ENCODE peak calls at places on chromosomes 11 and 22, in four cellular contexts. S is IMR-90, D is K562, A is GM12878. Z is an unnamed sample. For H3K36me3, the result is how much of the 10 kb centered on the place peaks cover.

GRCh38 chr11:6259638-6260019 is at the start of gene CCKBR:
- DNase-seq in D (no peak), A (no peak), S (no peak), Z (no peak)

GRCh38 chr11:128595221-128595620 is 7.9 kb upstream of the ETS1 start:
- DNase-seq in S (peak), A (no peak), D (no peak), Z (peak)

GRCh38 chr22:35838849-35839646 is 121.4 kb downstream of the APOL5 start:
- DNase-seq in A (no peak), D (no peak), S (peak), Z (peak)

GRCh38 chr22:27879923-27880322 is 39.1 kb downstream of the PITPNB start:
- DNase-seq in D (peak), S (peak), A (no peak), Z (peak)

GRCh38 chr11:1659478-1659877 is 29.9 kb downstream of the KRTAP5-5 start:
- DNase-seq in A (no peak), S (no peak), D (no peak), Z (no peak)

GRCh38 chr11:119691020-119691666 is 37.9 kb downstream of the NECTIN1 start:
- DNase-seq in D (peak), A (no peak), S (no peak), Z (no peak)

GRCh38 chr11:134359646-134360045 is 27.9 kb downstream of the GLB1L2 start:
- DNase-seq in S (no peak), D (no peak), A (no peak), Z (no peak)

GRCh38 chr22:25078591-25078990 is 121.1 kb upstream of the CRYBB3 start:
- DNase-seq in D (no peak), S (no peak), A (no peak), Z (no peak)

GRCh38 chr11:112525270-112525669 is 264.6 kb upstream of the PLET1 start:
- DNase-seq in A (no peak), S (no peak), D (no peak), Z (no peak)

GRCh38 chr11:102179366-102179765 is 69.1 kb downstream of the YAP1 start:
- DNase-seq in S (no peak), D (no peak), A (no peak), Z (no peak)

GRCh38 chr11:93194673-93195291 is 3.0 kb downstream of the SLC36A4 start:
- DNase-seq in A (no peak), D (no peak), S (no peak), Z (no peak)

GRCh38 chr22:29587938-29588699 is 7.2 kb upstream of the NIPSNAP1 start:
- DNase-seq in D (no peak), A (no peak), S (peak), Z (peak)

GRCh38 chr11:78425436-78425835 is 7.8 kb upstream of the GAB2 start:
- DNase-seq in A (no peak), S (no peak), D (no peak), Z (no peak)
- H3K36me3 ChIP-seq in A (under half), S (under half), D (under half), Z (under half)

DNA sequence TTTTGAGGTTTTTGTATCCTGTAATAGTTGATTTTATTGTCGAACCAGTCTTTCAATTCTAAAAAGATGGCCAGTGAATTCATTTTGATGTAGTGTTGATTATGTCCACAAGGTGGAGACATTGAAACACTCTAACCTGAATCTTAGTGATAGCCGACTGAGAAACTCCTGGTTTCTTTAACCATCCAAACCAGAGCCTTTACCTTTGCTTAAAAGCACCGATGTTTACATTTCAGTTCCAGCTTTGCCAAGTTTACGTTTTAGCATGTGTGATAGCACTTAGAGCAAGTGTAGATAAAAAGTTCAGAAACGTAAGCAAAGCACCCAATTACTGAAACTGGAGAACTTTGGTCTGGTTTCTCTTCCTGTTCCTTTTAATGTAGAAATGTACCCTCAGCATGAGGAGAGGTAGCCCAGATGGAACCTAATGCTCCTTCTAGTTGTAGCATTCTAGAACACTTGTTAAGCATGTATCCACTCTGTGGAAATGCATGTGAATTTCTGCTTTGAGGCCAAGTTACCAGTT is 208.7 kb downstream of the DBX1 start:
- DNase-seq in A (peak), S (peak), D (peak), Z (peak)
- TF ChIP-seq FOS in A (no peak), S (no peak), D (no peak), Z (no peak)

GRCh38 chr11:8922691-8923090 is 10.1 kb downstream of the C11orf16 start:
- DNase-seq in S (no peak), A (no peak), D (no peak), Z (no peak)
- H3K36me3 ChIP-seq in S (under half), A (under half), D (half or more), Z (under half)

GRCh38 chr22:19137384-19138216 is 6.5 kb downstream of the TSSK2 start:
- DNase-seq in S (no peak), D (no peak), A (no peak), Z (no peak)
- TF ChIP-seq FOS in S (no peak), D (no peak), A (no peak), Z (no peak)

Z was measured in endothelial cell of umbilical vein.